ENCODE peak calls at places on chromosome 2, in nine cellular contexts. One of them, this sample, is unnamed.

GRCh38 chr2:5401258-5401657 is 290.9 kb upstream of the SOX11 start:
- DNase-seq in naive thymus-derived CD4-positive, alpha-beta T cell: no peak
- DNase-seq in memory B cell: no peak
- DNase-seq in NCI-H2081 treated with DMSO at 0.1 percent for 48 hours: no peak
- DNase-seq in neural progenitor cell: no peak
- DNase-seq in iris pigment epithelial cell: no peak
- DNase-seq in epithelial cell of esophagus: no peak
- DNase-seq in WTC11: no peak
- DNase-seq in stimulated activated CD8-positive, alpha-beta memory T cell treated with anti-CD3 and anti-CD28 coated beads, Interleukin-7, amount 100 ng/mL, for 24 hours: no peak
- DNase-seq in this sample: no peak

GRCh38 chr2:84273406-84273805 is 185.7 kb downstream of the SUCLG1 start:
- DNase-seq in memory B cell: no peak
- DNase-seq in epithelial cell of esophagus: no peak
- DNase-seq in stimulated activated CD8-positive, alpha-beta memory T cell treated with anti-CD3 and anti-CD28 coated beads, Interleukin-7, amount 100 ng/mL, for 24 hours: no peak
- DNase-seq in neural progenitor cell: no peak
- DNase-seq in iris pigment epithelial cell: no peak
- DNase-seq in naive thymus-derived CD4-positive, alpha-beta T cell: no peak
- DNase-seq in WTC11: no peak
- DNase-seq in NCI-H2081 treated with DMSO at 0.1 percent for 48 hours: no peak
- DNase-seq in this sample: no peak

GRCh38 chr2:160968183-160968582 is 192.0 kb upstream of the TANK start:
- DNase-seq in epithelial cell of esophagus: peak
- DNase-seq in stimulated activated CD8-positive, alpha-beta memory T cell treated with anti-CD3 and anti-CD28 coated beads, Interleukin-7, amount 100 ng/mL, for 24 hours: no peak
- DNase-seq in naive thymus-derived CD4-positive, alpha-beta T cell: no peak
- DNase-seq in iris pigment epithelial cell: peak
- DNase-seq in memory B cell: no peak
- DNase-seq in WTC11: no peak
- DNase-seq in NCI-H2081 treated with DMSO at 0.1 percent for 48 hours: no peak
- DNase-seq in neural progenitor cell: no peak
- DNase-seq in this sample: no peak

GRCh38 chr2:127173073-127173472 is 47.0 kb downstream of the CYP27C1 start:
- DNase-seq in epithelial cell of esophagus: peak
- DNase-seq in stimulated activated CD8-positive, alpha-beta memory T cell treated with anti-CD3 and anti-CD28 coated beads, Interleukin-7, amount 100 ng/mL, for 24 hours: no peak
- DNase-seq in naive thymus-derived CD4-positive, alpha-beta T cell: no peak
- DNase-seq in memory B cell: no peak
- DNase-seq in WTC11: no peak
- DNase-seq in NCI-H2081 treated with DMSO at 0.1 percent for 48 hours: no peak
- DNase-seq in iris pigment epithelial cell: peak
- DNase-seq in neural progenitor cell: no peak
- DNase-seq in this sample: no peak

GRCh38 chr2:210233487-210233886 is 8.2 kb upstream of the ACADL start:
- DNase-seq in stimulated activated CD8-positive, alpha-beta memory T cell treated with anti-CD3 and anti-CD28 coated beads, Interleukin-7, amount 100 ng/mL, for 24 hours: no peak
- DNase-seq in NCI-H2081 treated with DMSO at 0.1 percent for 48 hours: no peak
- DNase-seq in naive thymus-derived CD4-positive, alpha-beta T cell: no peak
- DNase-seq in epithelial cell of esophagus: no peak
- DNase-seq in neural progenitor cell: no peak
- DNase-seq in memory B cell: no peak
- DNase-seq in WTC11: no peak
- DNase-seq in iris pigment epithelial cell: no peak
- DNase-seq in this sample: no peak

GRCh38 chr2:69694894-69695849 is 46.8 kb upstream of the ANXA4 start:
- DNase-seq in WTC11: no peak
- DNase-seq in stimulated activated CD8-positive, alpha-beta memory T cell treated with anti-CD3 and anti-CD28 coated beads, Interleukin-7, amount 100 ng/mL, for 24 hours: no peak
- DNase-seq in iris pigment epithelial cell: peak
- DNase-seq in epithelial cell of esophagus: peak
- DNase-seq in neural progenitor cell: no peak
- DNase-seq in NCI-H2081 treated with DMSO at 0.1 percent for 48 hours: no peak
- DNase-seq in memory B cell: no peak
- DNase-seq in naive thymus-derived CD4-positive, alpha-beta T cell: no peak
- DNase-seq in this sample: no peak

GRCh38 chr2:174286172-174286571 is 37.8 kb upstream of the OLA1 start:
- DNase-seq in iris pigment epithelial cell: no peak
- DNase-seq in stimulated activated CD8-positive, alpha-beta memory T cell treated with anti-CD3 and anti-CD28 coated beads, Interleukin-7, amount 100 ng/mL, for 24 hours: no peak
- DNase-seq in epithelial cell of esophagus: no peak
- DNase-seq in naive thymus-derived CD4-positive, alpha-beta T cell: no peak
- DNase-seq in memory B cell: no peak
- DNase-seq in WTC11: no peak
- DNase-seq in NCI-H2081 treated with DMSO at 0.1 percent for 48 hours: no peak
- DNase-seq in neural progenitor cell: no peak
- DNase-seq in this sample: no peak

GRCh38 chr2:11187083-11187619 is 31.9 kb downstream of the SLC66A3 start:
- DNase-seq in naive thymus-derived CD4-positive, alpha-beta T cell: no peak
- DNase-seq in stimulated activated CD8-positive, alpha-beta memory T cell treated with anti-CD3 and anti-CD28 coated beads, Interleukin-7, amount 100 ng/mL, for 24 hours: no peak
- DNase-seq in neural progenitor cell: no peak
- DNase-seq in memory B cell: no peak
- DNase-seq in WTC11: no peak
- DNase-seq in NCI-H2081 treated with DMSO at 0.1 percent for 48 hours: no peak
- DNase-seq in iris pigment epithelial cell: peak
- DNase-seq in epithelial cell of esophagus: peak
- DNase-seq in this sample: no peak

GRCh38 chr2:72979896-72980295 is 62.6 kb downstream of the EMX1 start:
- DNase-seq in memory B cell: no peak
- DNase-seq in epithelial cell of esophagus: no peak
- DNase-seq in stimulated activated CD8-positive, alpha-beta memory T cell treated with anti-CD3 and anti-CD28 coated beads, Interleukin-7, amount 100 ng/mL, for 24 hours: no peak
- DNase-seq in neural progenitor cell: no peak
- DNase-seq in WTC11: no peak
- DNase-seq in naive thymus-derived CD4-positive, alpha-beta T cell: no peak
- DNase-seq in iris pigment epithelial cell: no peak
- DNase-seq in NCI-H2081 treated with DMSO at 0.1 percent for 48 hours: no peak
- DNase-seq in this sample: no peak

GRCh38 chr2:240387669-240388358 is 47.6 kb upstream of the GPC1 start:
- DNase-seq in naive thymus-derived CD4-positive, alpha-beta T cell: no peak
- DNase-seq in memory B cell: no peak
- DNase-seq in WTC11: no peak
- DNase-seq in NCI-H2081 treated with DMSO at 0.1 percent for 48 hours: no peak
- DNase-seq in iris pigment epithelial cell: peak
- DNase-seq in stimulated activated CD8-positive, alpha-beta memory T cell treated with anti-CD3 and anti-CD28 coated beads, Interleukin-7, amount 100 ng/mL, for 24 hours: no peak
- DNase-seq in epithelial cell of esophagus: peak
- DNase-seq in neural progenitor cell: no peak
- DNase-seq in this sample: no peak

GRCh38 chr2:180980185-180980942 is at the start of gene UBE2E3:
- DNase-seq in WTC11: peak
- DNase-seq in epithelial cell of esophagus: peak
- DNase-seq in stimulated activated CD8-positive, alpha-beta memory T cell treated with anti-CD3 and anti-CD28 coated beads, Interleukin-7, amount 100 ng/mL, for 24 hours: peak
- DNase-seq in memory B cell: peak
- DNase-seq in iris pigment epithelial cell: peak
- DNase-seq in neural progenitor cell: peak
- DNase-seq in NCI-H2081 treated with DMSO at 0.1 percent for 48 hours: peak
- DNase-seq in naive thymus-derived CD4-positive, alpha-beta T cell: peak
- DNase-seq in this sample: no peak

GRCh38 chr2:235864746-235865535 is 303.2 kb downstream of the GBX2 start:
- DNase-seq in memory B cell: no peak
- DNase-seq in NCI-H2081 treated with DMSO at 0.1 percent for 48 hours: no peak
- DNase-seq in iris pigment epithelial cell: peak
- DNase-seq in naive thymus-derived CD4-positive, alpha-beta T cell: no peak
- DNase-seq in WTC11: peak
- DNase-seq in epithelial cell of esophagus: no peak
- DNase-seq in neural progenitor cell: peak
- DNase-seq in stimulated activated CD8-positive, alpha-beta memory T cell treated with anti-CD3 and anti-CD28 coated beads, Interleukin-7, amount 100 ng/mL, for 24 hours: no peak
- DNase-seq in this sample: no peak

GRCh38 chr2:88590998-88591613 is 36.2 kb downstream of the EIF2AK3 start:
- DNase-seq in NCI-H2081 treated with DMSO at 0.1 percent for 48 hours: no peak
- DNase-seq in stimulated activated CD8-positive, alpha-beta memory T cell treated with anti-CD3 and anti-CD28 coated beads, Interleukin-7, amount 100 ng/mL, for 24 hours: no peak
- DNase-seq in naive thymus-derived CD4-positive, alpha-beta T cell: peak
- DNase-seq in WTC11: peak
- DNase-seq in epithelial cell of esophagus: peak
- DNase-seq in neural progenitor cell: peak
- DNase-seq in iris pigment epithelial cell: peak
- DNase-seq in memory B cell: peak
- DNase-seq in this sample: no peak

GRCh38 chr2:161992526-161992925 is 81.5 kb downstream of the DPP4 start:
- DNase-seq in iris pigment epithelial cell: peak
- DNase-seq in epithelial cell of esophagus: no peak
- DNase-seq in NCI-H2081 treated with DMSO at 0.1 percent for 48 hours: no peak
- DNase-seq in naive thymus-derived CD4-positive, alpha-beta T cell: peak
- DNase-seq in WTC11: no peak
- DNase-seq in memory B cell: no peak
- DNase-seq in neural progenitor cell: no peak
- DNase-seq in stimulated activated CD8-positive, alpha-beta memory T cell treated with anti-CD3 and anti-CD28 coated beads, Interleukin-7, amount 100 ng/mL, for 24 hours: peak
- DNase-seq in this sample: no peak

GRCh38 chr2:15965564-15966019 is 25.2 kb downstream of the MYCN start:
- DNase-seq in stimulated activated CD8-positive, alpha-beta memory T cell treated with anti-CD3 and anti-CD28 coated beads, Interleukin-7, amount 100 ng/mL, for 24 hours: no peak
- DNase-seq in epithelial cell of esophagus: no peak
- DNase-seq in NCI-H2081 treated with DMSO at 0.1 percent for 48 hours: no peak
- DNase-seq in iris pigment epithelial cell: no peak
- DNase-seq in naive thymus-derived CD4-positive, alpha-beta T cell: peak
- DNase-seq in memory B cell: no peak
- DNase-seq in WTC11: no peak
- DNase-seq in neural progenitor cell: peak
- DNase-seq in this sample: no peak

GRCh38 chr2:168490916-168491605 is 35.0 kb downstream of the CERS6 start:
- DNase-seq in epithelial cell of esophagus: no peak
- DNase-seq in stimulated activated CD8-positive, alpha-beta memory T cell treated with anti-CD3 and anti-CD28 coated beads, Interleukin-7, amount 100 ng/mL, for 24 hours: no peak
- DNase-seq in naive thymus-derived CD4-positive, alpha-beta T cell: no peak
- DNase-seq in WTC11: no peak
- DNase-seq in NCI-H2081 treated with DMSO at 0.1 percent for 48 hours: no peak
- DNase-seq in iris pigment epithelial cell: no peak
- DNase-seq in neural progenitor cell: no peak
- DNase-seq in memory B cell: no peak
- DNase-seq in this sample: no peak

GRCh38 chr2:149089068-149089467 is 50.6 kb downstream of the LYPD6B start:
- DNase-seq in epithelial cell of esophagus: peak
- DNase-seq in NCI-H2081 treated with DMSO at 0.1 percent for 48 hours: no peak
- DNase-seq in iris pigment epithelial cell: no peak
- DNase-seq in stimulated activated CD8-positive, alpha-beta memory T cell treated with anti-CD3 and anti-CD28 coated beads, Interleukin-7, amount 100 ng/mL, for 24 hours: no peak
- DNase-seq in WTC11: no peak
- DNase-seq in naive thymus-derived CD4-positive, alpha-beta T cell: no peak
- DNase-seq in memory B cell: no peak
- DNase-seq in neural progenitor cell: no peak
- DNase-seq in this sample: no peak

GRCh38 chr2:111686994-111687393 is 197.0 kb downstream of the ANAPC1 start:
- DNase-seq in naive thymus-derived CD4-positive, alpha-beta T cell: no peak
- DNase-seq in memory B cell: no peak
- DNase-seq in epithelial cell of esophagus: no peak
- DNase-seq in NCI-H2081 treated with DMSO at 0.1 percent for 48 hours: no peak
- DNase-seq in neural progenitor cell: no peak
- DNase-seq in WTC11: no peak
- DNase-seq in stimulated activated CD8-positive, alpha-beta memory T cell treated with anti-CD3 and anti-CD28 coated beads, Interleukin-7, amount 100 ng/mL, for 24 hours: no peak
- DNase-seq in iris pigment epithelial cell: no peak
- DNase-seq in this sample: no peak

GRCh38 chr2:34104601-34105000 is 505.5 kb upstream of the FAM98A start:
- DNase-seq in stimulated activated CD8-positive, alpha-beta memory T cell treated with anti-CD3 and anti-CD28 coated beads, Interleukin-7, amount 100 ng/mL, for 24 hours: no peak
- DNase-seq in NCI-H2081 treated with DMSO at 0.1 percent for 48 hours: no peak
- DNase-seq in naive thymus-derived CD4-positive, alpha-beta T cell: no peak
- DNase-seq in WTC11: no peak
- DNase-seq in neural progenitor cell: no peak
- DNase-seq in iris pigment epithelial cell: peak
- DNase-seq in epithelial cell of esophagus: peak
- DNase-seq in memory B cell: no peak
- DNase-seq in this sample: no peak

GRCh38 chr2:62698653-62699052 is 6.9 kb upstream of the EHBP1 start:
- DNase-seq in stimulated activated CD8-positive, alpha-beta memory T cell treated with anti-CD3 and anti-CD28 coated beads, Interleukin-7, amount 100 ng/mL, for 24 hours: no peak
- DNase-seq in epithelial cell of esophagus: peak
- DNase-seq in neural progenitor cell: no peak
- DNase-seq in iris pigment epithelial cell: no peak
- DNase-seq in NCI-H2081 treated with DMSO at 0.1 percent for 48 hours: no peak
- DNase-seq in WTC11: no peak
- DNase-seq in naive thymus-derived CD4-positive, alpha-beta T cell: no peak
- DNase-seq in memory B cell: no peak
- DNase-seq in this sample: no peak

GRCh38 chr2:88838165-88838635 is 146.7 kb downstream of the RPIA start:
- DNase-seq in epithelial cell of esophagus: no peak
- DNase-seq in stimulated activated CD8-positive, alpha-beta memory T cell treated with anti-CD3 and anti-CD28 coated beads, Interleukin-7, amount 100 ng/mL, for 24 hours: no peak
- DNase-seq in NCI-H2081 treated with DMSO at 0.1 percent for 48 hours: no peak
- DNase-seq in iris pigment epithelial cell: no peak
- DNase-seq in neural progenitor cell: no peak
- DNase-seq in naive thymus-derived CD4-positive, alpha-beta T cell: no peak
- DNase-seq in memory B cell: peak
- DNase-seq in WTC11: no peak
- DNase-seq in this sample: no peak

GRCh38 chr2:168723494-168723893 is 78.9 kb upstream of the NOSTRIN start:
- DNase-seq in epithelial cell of esophagus: no peak
- DNase-seq in NCI-H2081 treated with DMSO at 0.1 percent for 48 hours: no peak
- DNase-seq in WTC11: no peak
- DNase-seq in naive thymus-derived CD4-positive, alpha-beta T cell: no peak
- DNase-seq in stimulated activated CD8-positive, alpha-beta memory T cell treated with anti-CD3 and anti-CD28 coated beads, Interleukin-7, amount 100 ng/mL, for 24 hours: no peak
- DNase-seq in neural progenitor cell: no peak
- DNase-seq in iris pigment epithelial cell: no peak
- DNase-seq in memory B cell: no peak
- DNase-seq in this sample: no peak

GRCh38 chr2:32977228-32977758 is 30.5 kb downstream of the LTBP1 start:
- DNase-seq in naive thymus-derived CD4-positive, alpha-beta T cell: no peak
- DNase-seq in epithelial cell of esophagus: peak
- DNase-seq in memory B cell: no peak
- DNase-seq in neural progenitor cell: no peak
- DNase-seq in stimulated activated CD8-positive, alpha-beta memory T cell treated with anti-CD3 and anti-CD28 coated beads, Interleukin-7, amount 100 ng/mL, for 24 hours: no peak
- DNase-seq in NCI-H2081 treated with DMSO at 0.1 percent for 48 hours: no peak
- DNase-seq in WTC11: no peak
- DNase-seq in iris pigment epithelial cell: peak
- DNase-seq in this sample: no peak

GRCh38 chr2:241629762-241630435 is 7.1 kb downstream of the THAP4 start:
- DNase-seq in iris pigment epithelial cell: peak
- DNase-seq in memory B cell: no peak
- DNase-seq in neural progenitor cell: no peak
- DNase-seq in naive thymus-derived CD4-positive, alpha-beta T cell: no peak
- DNase-seq in epithelial cell of esophagus: no peak
- DNase-seq in NCI-H2081 treated with DMSO at 0.1 percent for 48 hours: no peak
- DNase-seq in stimulated activated CD8-positive, alpha-beta memory T cell treated with anti-CD3 and anti-CD28 coated beads, Interleukin-7, amount 100 ng/mL, for 24 hours: no peak
- DNase-seq in WTC11: no peak
- DNase-seq in this sample: no peak

GRCh38 chr2:215210082-215210481 is 71.7 kb upstream of the ABCA12 start:
- DNase-seq in memory B cell: no peak
- DNase-seq in neural progenitor cell: no peak
- DNase-seq in NCI-H2081 treated with DMSO at 0.1 percent for 48 hours: no peak
- DNase-seq in epithelial cell of esophagus: no peak
- DNase-seq in naive thymus-derived CD4-positive, alpha-beta T cell: no peak
- DNase-seq in stimulated activated CD8-positive, alpha-beta memory T cell treated with anti-CD3 and anti-CD28 coated beads, Interleukin-7, amount 100 ng/mL, for 24 hours: no peak
- DNase-seq in WTC11: no peak
- DNase-seq in iris pigment epithelial cell: no peak
- DNase-seq in this sample: no peak

GRCh38 chr2:50995610-50996009 is 36.3 kb downstream of the NRXN1 start:
- DNase-seq in iris pigment epithelial cell: peak
- DNase-seq in stimulated activated CD8-positive, alpha-beta memory T cell treated with anti-CD3 and anti-CD28 coated beads, Interleukin-7, amount 100 ng/mL, for 24 hours: no peak
- DNase-seq in naive thymus-derived CD4-positive, alpha-beta T cell: no peak
- DNase-seq in WTC11: no peak
- DNase-seq in neural progenitor cell: no peak
- DNase-seq in memory B cell: no peak
- DNase-seq in epithelial cell of esophagus: peak
- DNase-seq in NCI-H2081 treated with DMSO at 0.1 percent for 48 hours: no peak
- DNase-seq in this sample: no peak

GRCh38 chr2:60007666-60008065 is 545.8 kb downstream of the BCL11A start:
- DNase-seq in iris pigment epithelial cell: no peak
- DNase-seq in neural progenitor cell: peak
- DNase-seq in epithelial cell of esophagus: no peak
- DNase-seq in naive thymus-derived CD4-positive, alpha-beta T cell: no peak
- DNase-seq in WTC11: no peak
- DNase-seq in memory B cell: no peak
- DNase-seq in NCI-H2081 treated with DMSO at 0.1 percent for 48 hours: no peak
- DNase-seq in stimulated activated CD8-positive, alpha-beta memory T cell treated with anti-CD3 and anti-CD28 coated beads, Interleukin-7, amount 100 ng/mL, for 24 hours: no peak
- DNase-seq in this sample: no peak

GRCh38 chr2:109448946-109449788 is 164.6 kb downstream of the SEPTIN10 start:
- DNase-seq in NCI-H2081 treated with DMSO at 0.1 percent for 48 hours: no peak
- DNase-seq in iris pigment epithelial cell: no peak
- DNase-seq in memory B cell: no peak
- DNase-seq in stimulated activated CD8-positive, alpha-beta memory T cell treated with anti-CD3 and anti-CD28 coated beads, Interleukin-7, amount 100 ng/mL, for 24 hours: no peak
- DNase-seq in neural progenitor cell: no peak
- DNase-seq in epithelial cell of esophagus: peak
- DNase-seq in naive thymus-derived CD4-positive, alpha-beta T cell: no peak
- DNase-seq in WTC11: no peak
- DNase-seq in this sample: no peak

GRCh38 chr2:68606759-68607158 is 36.6 kb upstream of the PROKR1 start:
- DNase-seq in neural progenitor cell: no peak
- DNase-seq in memory B cell: no peak
- DNase-seq in WTC11: no peak
- DNase-seq in stimulated activated CD8-positive, alpha-beta memory T cell treated with anti-CD3 and anti-CD28 coated beads, Interleukin-7, amount 100 ng/mL, for 24 hours: no peak
- DNase-seq in naive thymus-derived CD4-positive, alpha-beta T cell: no peak
- DNase-seq in iris pigment epithelial cell: no peak
- DNase-seq in epithelial cell of esophagus: no peak
- DNase-seq in NCI-H2081 treated with DMSO at 0.1 percent for 48 hours: no peak
- DNase-seq in this sample: no peak

GRCh38 chr2:74564222-74564621 is 9.7 kb downstream of the DOK1 start:
- DNase-seq in NCI-H2081 treated with DMSO at 0.1 percent for 48 hours: no peak
- DNase-seq in naive thymus-derived CD4-positive, alpha-beta T cell: no peak
- DNase-seq in iris pigment epithelial cell: no peak
- DNase-seq in stimulated activated CD8-positive, alpha-beta memory T cell treated with anti-CD3 and anti-CD28 coated beads, Interleukin-7, amount 100 ng/mL, for 24 hours: no peak
- DNase-seq in WTC11: no peak
- DNase-seq in epithelial cell of esophagus: peak
- DNase-seq in neural progenitor cell: no peak
- DNase-seq in memory B cell: no peak
- DNase-seq in this sample: no peak

GRCh38 chr2:195561205-195562032 is 95.6 kb upstream of the SLC39A10 start:
- DNase-seq in stimulated activated CD8-positive, alpha-beta memory T cell treated with anti-CD3 and anti-CD28 coated beads, Interleukin-7, amount 100 ng/mL, for 24 hours: no peak
- DNase-seq in NCI-H2081 treated with DMSO at 0.1 percent for 48 hours: no peak
- DNase-seq in iris pigment epithelial cell: peak
- DNase-seq in memory B cell: peak
- DNase-seq in naive thymus-derived CD4-positive, alpha-beta T cell: no peak
- DNase-seq in WTC11: no peak
- DNase-seq in epithelial cell of esophagus: peak
- DNase-seq in neural progenitor cell: no peak
- DNase-seq in this sample: no peak